ENCODE peak calls at places on chromosome 13, in seven cellular contexts. W is uterus, H is IMR-90, Q is Panc1, R is tibial nerve, I is AG09309, F is endothelial cell of umbilical vein. X is an unnamed sample.

GRCh38 chr13:37395544-37395943 is 203.0 kb downstream of the POSTN start:
- DNase-seq in W (no peak), F (no peak), Q (no peak), I (no peak), H (peak), R (no peak), X (no peak)

GRCh38 chr13:101917475-101917810 is 465.0 kb downstream of the ITGBL1 start:
- DNase-seq in R (no peak), W (no peak), Q (no peak), F (no peak), H (no peak), I (no peak), X (no peak)

GRCh38 chr13:68551701-68552522 is 1321.8 kb upstream of the PCDH9 start:
- DNase-seq in R (no peak), I (no peak), Q (peak), F (no peak), H (no peak), W (no peak), X (no peak)

GRCh38 chr13:27022571-27023311 is 148.9 kb downstream of the USP12 start:
- DNase-seq in F (no peak), H (peak), I (no peak), R (no peak), W (no peak), Q (peak), X (peak)

GRCh38 chr13:77230560-77230959 is 96.3 kb downstream of the MYCBP2 start:
- DNase-seq in I (no peak), F (no peak), W (no peak), R (no peak), Q (no peak), H (no peak), X (no peak)

GRCh38 chr13:98173431-98173921 is 3.6 kb downstream of the RNF113B start:
- DNase-seq in I (peak), H (peak), F (peak), W (peak), R (peak), Q (no peak), X (peak)

GRCh38 chr13:34076319-34076718 is 258.4 kb downstream of the RFC3 start:
- DNase-seq in F (no peak), W (no peak), I (no peak), Q (no peak), R (no peak), H (no peak), X (peak)

GRCh38 chr13:68970532-68970931 is 1137.1 kb upstream of the ATXN8OS start:
- DNase-seq in I (no peak), R (no peak), F (no peak), Q (no peak), W (no peak), H (no peak), X (no peak)

GRCh38 chr13:94765814-94766213 is 53.5 kb upstream of the SOX21 start:
- DNase-seq in R (no peak), F (no peak), H (no peak), I (no peak), Q (no peak), W (no peak), X (no peak)

GRCh38 chr13:27965740-27966640 is 3.1 kb downstream of the CDX2 start:
- DNase-seq in F (no peak), R (no peak), Q (no peak), H (no peak), I (no peak), W (no peak), X (no peak)

GRCh38 chr13:20924758-20925394 is 22.3 kb upstream of the XPO4 start:
- DNase-seq in I (peak), Q (no peak), R (peak), W (peak), H (peak), F (peak), X (peak)

GRCh38 chr13:26707122-26708006 is 53.2 kb downstream of the GPR12 start:
- DNase-seq in Q (no peak), F (peak), R (peak), H (peak), W (no peak), I (peak), X (peak)

GRCh38 chr13:37418490-37418889 is 180.1 kb downstream of the POSTN start:
- DNase-seq in I (peak), Q (no peak), H (peak), W (no peak), R (no peak), F (no peak), X (peak)

GRCh38 chr13:84296386-84296785 is 414.1 kb upstream of the SLITRK1 start:
- DNase-seq in I (no peak), F (no peak), H (no peak), R (no peak), Q (no peak), W (no peak), X (no peak)

GRCh38 chr13:28754698-28755545 is 36.2 kb upstream of the SLC46A3 start:
- DNase-seq in R (peak), H (peak), I (no peak), F (peak), Q (no peak), W (peak), X (peak)

GRCh38 chr13:65260938-65261880 is 1968.9 kb downstream of the PCDH9 start:
- DNase-seq in W (no peak), H (no peak), F (peak), R (no peak), I (no peak), Q (no peak), X (no peak)

DNA sequence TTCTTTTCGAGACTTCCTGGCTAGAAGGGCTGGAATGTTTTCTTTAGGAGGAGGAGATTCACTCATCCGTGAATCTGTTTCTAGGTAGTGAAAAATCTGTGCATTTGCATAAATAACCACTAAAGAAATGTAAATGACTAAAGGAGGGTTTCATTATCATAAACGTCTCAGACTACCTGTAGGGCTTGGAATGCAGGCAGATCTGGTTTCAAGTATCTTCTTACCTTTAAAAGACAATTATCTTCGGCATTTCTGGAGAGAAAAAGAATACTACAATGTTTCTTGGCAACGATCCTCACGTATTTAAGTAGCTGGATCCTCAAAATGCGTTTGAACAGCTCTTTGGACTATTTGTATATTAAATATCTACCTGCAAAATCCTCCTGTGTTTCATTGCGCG is 291.0 kb upstream of the ARGLU1 start:
- DNase-seq in W (no peak), Q (no peak), R (no peak), I (no peak), F (no peak), H (no peak), X (no peak)
- H3K4me3 ChIP-seq in W (no peak), Q (no peak), R (no peak), I (no peak), F (no peak), H (no peak), X (no peak)

GRCh38 chr13:23180711-23181110 is at the start of gene SGCG:
- DNase-seq in H (no peak), R (no peak), W (no peak), F (no peak), I (no peak), Q (no peak), X (peak)

DNA sequence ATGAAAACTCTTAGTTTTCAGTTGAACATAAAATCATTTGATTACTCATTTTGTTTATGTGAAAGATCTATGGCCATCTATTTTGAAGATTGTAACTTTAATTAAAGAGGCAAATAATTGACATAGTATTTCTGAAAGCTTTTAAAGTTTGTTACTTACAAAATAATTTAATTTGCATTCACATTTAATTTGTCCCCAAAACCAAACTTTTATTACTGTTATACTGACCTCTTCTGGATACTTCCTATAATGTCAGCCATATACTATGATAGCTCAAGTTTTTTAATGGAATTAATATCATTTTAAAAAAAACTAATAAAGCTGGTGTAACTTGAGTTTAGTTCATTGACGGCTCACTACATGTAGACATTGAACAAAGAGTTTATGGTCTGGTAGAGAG is 4.9 kb upstream of the SGCG start:
- DNase-seq in H (peak), F (peak), W (no peak), Q (no peak), I (no peak), R (no peak), X (peak)
- TF ChIP-seq CTCF in H (peak), F (no peak), W (no peak), Q (no peak), I (peak), R (peak), X (no peak)

DNA sequence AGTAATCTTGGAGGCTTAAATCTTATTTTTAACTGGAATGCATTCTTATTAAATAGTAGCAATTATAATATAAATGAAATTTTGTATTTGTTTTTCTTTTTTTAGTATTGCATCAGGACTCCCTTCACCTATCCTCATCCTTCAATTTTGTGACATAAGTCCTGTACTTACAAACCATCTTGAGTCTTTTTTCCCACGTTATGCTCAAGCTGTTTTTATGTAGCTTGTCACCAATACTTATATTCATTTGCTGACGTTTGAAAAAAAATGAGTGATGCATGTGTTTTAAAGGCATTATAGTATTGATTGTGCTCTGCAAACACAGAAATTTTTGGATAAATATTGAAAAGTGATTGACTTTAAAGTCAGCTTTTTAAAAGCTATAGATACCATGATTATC is 888 bp downstream of the GPR18 start:
- DNase-seq in R (no peak), Q (no peak), W (no peak), F (no peak), H (no peak), I (no peak), X (no peak)
- H3K4me3 ChIP-seq in R (no peak), Q (no peak), W (no peak), F (no peak), H (no peak), I (no peak), X (no peak)

GRCh38 chr13:60329221-60329983 is 67.6 kb upstream of the TDRD3 start:
- DNase-seq in I (no peak), W (no peak), H (peak), F (peak), R (no peak), Q (peak), X (peak)
- TF ChIP-seq CTCF in I (peak), W (no peak), H (peak), F (no peak), R (no peak), Q (peak), X (peak)